ENCODE peak calls at places on chromosomes 16 and 17, in eight cellular contexts. One of them, this sample, is unnamed.

GRCh38 chr16:87635541-87636049 is 33.3 kb downstream of the JPH3 start:
- DNase-seq in body of pancreas: peak
- DNase-seq in A549: peak
- DNase-seq in IMR-90: peak
- DNase-seq in GM12891: peak
- DNase-seq in prostate gland: peak
- DNase-seq in uterus: peak
- DNase-seq in lower leg skin: peak
- DNase-seq in this sample: peak

GRCh38 chr17:65057520-65058075 is 1.1 kb upstream of the GNA13 start:
- DNase-seq in body of pancreas: peak
- DNase-seq in A549: no peak
- DNase-seq in IMR-90: no peak
- DNase-seq in GM12891: no peak
- DNase-seq in prostate gland: no peak
- DNase-seq in uterus: peak
- DNase-seq in lower leg skin: peak
- DNase-seq in this sample: peak

GRCh38 chr17:9928601-9929341 is 23.7 kb upstream of the RCVRN start:
- DNase-seq in body of pancreas: no peak
- DNase-seq in A549: peak
- DNase-seq in IMR-90: peak
- DNase-seq in GM12891: no peak
- DNase-seq in prostate gland: no peak
- DNase-seq in uterus: peak
- DNase-seq in lower leg skin: no peak
- DNase-seq in this sample: no peak

GRCh38 chr16:74107795-74108610 is 188.6 kb upstream of the PSMD7 start:
- DNase-seq in body of pancreas: peak
- DNase-seq in A549: peak
- DNase-seq in IMR-90: peak
- DNase-seq in GM12891: peak
- DNase-seq in prostate gland: peak
- DNase-seq in uterus: no peak
- DNase-seq in lower leg skin: no peak
- DNase-seq in this sample: peak

GRCh38 chr17:73798111-73798748 is 154.0 kb upstream of the SDK2 start:
- DNase-seq in body of pancreas: peak
- DNase-seq in A549: peak
- DNase-seq in IMR-90: peak
- DNase-seq in GM12891: no peak
- DNase-seq in prostate gland: no peak
- DNase-seq in uterus: no peak
- DNase-seq in lower leg skin: no peak
- DNase-seq in this sample: peak

GRCh38 chr16:24525970-24526559 is 13.3 kb upstream of the RBBP6 start:
- DNase-seq in body of pancreas: peak
- DNase-seq in A549: peak
- DNase-seq in IMR-90: no peak
- DNase-seq in GM12891: no peak
- DNase-seq in prostate gland: peak
- DNase-seq in uterus: peak
- DNase-seq in lower leg skin: peak
- DNase-seq in this sample: no peak

GRCh38 chr16:72974142-72974769 is 73.7 kb downstream of the ZFHX3 start:
- DNase-seq in body of pancreas: peak
- DNase-seq in A549: no peak
- DNase-seq in IMR-90: no peak
- DNase-seq in GM12891: no peak
- DNase-seq in prostate gland: no peak
- DNase-seq in uterus: no peak
- DNase-seq in lower leg skin: no peak
- DNase-seq in this sample: peak

GRCh38 chr16:4945560-4946502 is 8.9 kb upstream of the PPL start:
- DNase-seq in body of pancreas: peak
- DNase-seq in A549: peak
- DNase-seq in IMR-90: no peak
- DNase-seq in GM12891: no peak
- DNase-seq in prostate gland: peak
- DNase-seq in uterus: peak
- DNase-seq in lower leg skin: peak
- DNase-seq in this sample: peak

GRCh38 chr17:50950002-50950877 is 84.1 kb upstream of the TOB1 start:
- DNase-seq in body of pancreas: peak
- DNase-seq in A549: peak
- DNase-seq in IMR-90: peak
- DNase-seq in GM12891: peak
- DNase-seq in prostate gland: peak
- DNase-seq in uterus: peak
- DNase-seq in lower leg skin: peak
- DNase-seq in this sample: peak

GRCh38 chr16:64346080-64346479 is 775.8 kb downstream of the CDH11 start:
- DNase-seq in body of pancreas: no peak
- DNase-seq in A549: no peak
- DNase-seq in IMR-90: no peak
- DNase-seq in GM12891: no peak
- DNase-seq in prostate gland: no peak
- DNase-seq in uterus: no peak
- DNase-seq in lower leg skin: no peak
- DNase-seq in this sample: no peak

GRCh38 chr17:28498652-28499365 is 7.3 kb upstream of the FOXN1 start:
- DNase-seq in body of pancreas: no peak
- DNase-seq in A549: no peak
- DNase-seq in IMR-90: no peak
- DNase-seq in GM12891: no peak
- DNase-seq in prostate gland: no peak
- DNase-seq in uterus: no peak
- DNase-seq in lower leg skin: peak
- DNase-seq in this sample: no peak

GRCh38 chr16:89437991-89438390 is 52.4 kb downstream of the ANKRD11 start:
- DNase-seq in body of pancreas: no peak
- DNase-seq in A549: no peak
- DNase-seq in IMR-90: no peak
- DNase-seq in GM12891: no peak
- DNase-seq in prostate gland: no peak
- DNase-seq in uterus: no peak
- DNase-seq in lower leg skin: no peak
- DNase-seq in this sample: no peak

GRCh38 chr17:36205637-36206458 is 5.0 kb upstream of the CCL4L2 start:
- DNase-seq in body of pancreas: no peak
- DNase-seq in A549: no peak
- DNase-seq in IMR-90: no peak
- DNase-seq in GM12891: no peak
- DNase-seq in prostate gland: no peak
- DNase-seq in uterus: no peak
- DNase-seq in lower leg skin: no peak
- DNase-seq in this sample: no peak

DNA sequence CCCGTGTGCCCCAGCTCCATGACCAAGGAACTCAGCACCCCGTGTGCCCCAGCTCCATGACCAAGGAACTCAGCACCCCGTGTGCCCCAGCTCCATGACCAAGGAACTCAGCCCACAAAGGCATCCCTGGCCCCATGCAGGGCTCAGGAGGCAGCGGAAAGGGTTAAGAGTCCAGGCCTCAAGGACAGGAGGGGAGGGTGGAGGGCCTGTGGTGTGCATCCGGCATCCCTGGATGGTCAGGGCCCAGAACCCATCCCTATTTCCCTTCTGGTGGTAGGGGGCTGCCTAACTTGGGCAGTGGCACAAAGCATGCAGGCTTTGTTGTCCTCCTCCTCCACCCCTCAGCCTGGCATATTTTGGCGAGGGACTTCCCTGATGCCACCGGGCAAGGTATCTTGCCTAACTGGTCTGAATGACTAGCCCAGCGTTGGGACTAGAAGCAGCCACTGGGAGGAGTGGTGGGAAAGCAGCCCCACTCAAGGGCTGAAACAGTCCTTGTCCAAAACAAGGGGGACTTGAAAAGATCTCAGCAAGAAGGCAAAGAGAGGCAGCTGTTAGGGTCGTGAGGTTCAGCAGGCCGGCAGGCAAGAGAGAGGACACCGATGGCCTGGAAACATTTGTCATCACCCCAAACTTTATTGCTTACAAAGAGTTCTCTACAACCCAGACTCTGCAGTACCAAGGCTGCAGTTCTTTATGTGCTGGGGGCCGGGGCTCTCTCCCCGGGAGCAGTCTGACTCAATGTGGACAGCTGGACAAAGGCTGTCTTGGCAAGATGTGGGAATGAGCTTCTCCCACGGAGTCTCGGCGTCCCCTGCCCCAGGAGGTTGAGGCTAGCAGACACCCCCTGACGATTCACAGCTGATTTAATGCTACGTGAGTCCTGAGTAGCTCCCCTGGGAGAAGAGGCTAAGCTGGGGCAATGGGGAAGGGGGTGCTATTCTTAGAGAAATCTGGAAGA is 902 bp upstream of the SPATA32 start:
- DNase-seq in body of pancreas: no peak
- DNase-seq in A549: no peak
- DNase-seq in IMR-90: peak
- DNase-seq in GM12891: no peak
- DNase-seq in prostate gland: peak
- DNase-seq in uterus: no peak
- DNase-seq in lower leg skin: no peak
- DNase-seq in this sample: peak
- TF ChIP-seq POLR2A in body of pancreas: no peak
- TF ChIP-seq POLR2A in A549: no peak
- TF ChIP-seq POLR2A in IMR-90: no peak
- TF ChIP-seq POLR2A in GM12891: no peak
- TF ChIP-seq POLR2A in prostate gland: no peak
- TF ChIP-seq POLR2A in uterus: no peak
- TF ChIP-seq POLR2A in lower leg skin: no peak
- TF ChIP-seq POLR2A in this sample: no peak

GRCh38 chr17:7716299-7716886 is 1.2 kb upstream of the DNAH2 start:
- DNase-seq in body of pancreas: no peak
- DNase-seq in A549: no peak
- DNase-seq in IMR-90: no peak
- DNase-seq in GM12891: no peak
- DNase-seq in prostate gland: no peak
- DNase-seq in uterus: no peak
- DNase-seq in lower leg skin: no peak
- DNase-seq in this sample: no peak

GRCh38 chr17:7714721-7715594 is 2.6 kb upstream of the DNAH2 start:
- DNase-seq in body of pancreas: no peak
- DNase-seq in A549: no peak
- DNase-seq in IMR-90: no peak
- DNase-seq in GM12891: no peak
- DNase-seq in prostate gland: no peak
- DNase-seq in uterus: no peak
- DNase-seq in lower leg skin: no peak
- DNase-seq in this sample: no peak

GRCh38 chr17:7712111-7712771 is 5.3 kb upstream of the DNAH2 start:
- DNase-seq in body of pancreas: no peak
- DNase-seq in A549: no peak
- DNase-seq in IMR-90: no peak
- DNase-seq in GM12891: no peak
- DNase-seq in prostate gland: no peak
- DNase-seq in uterus: no peak
- DNase-seq in lower leg skin: no peak
- DNase-seq in this sample: no peak

GRCh38 chr17:7711356-7711755 is 6.2 kb upstream of the DNAH2 start:
- DNase-seq in body of pancreas: no peak
- DNase-seq in A549: peak
- DNase-seq in IMR-90: no peak
- DNase-seq in GM12891: no peak
- DNase-seq in prostate gland: no peak
- DNase-seq in uterus: no peak
- DNase-seq in lower leg skin: no peak
- DNase-seq in this sample: no peak

DNA sequence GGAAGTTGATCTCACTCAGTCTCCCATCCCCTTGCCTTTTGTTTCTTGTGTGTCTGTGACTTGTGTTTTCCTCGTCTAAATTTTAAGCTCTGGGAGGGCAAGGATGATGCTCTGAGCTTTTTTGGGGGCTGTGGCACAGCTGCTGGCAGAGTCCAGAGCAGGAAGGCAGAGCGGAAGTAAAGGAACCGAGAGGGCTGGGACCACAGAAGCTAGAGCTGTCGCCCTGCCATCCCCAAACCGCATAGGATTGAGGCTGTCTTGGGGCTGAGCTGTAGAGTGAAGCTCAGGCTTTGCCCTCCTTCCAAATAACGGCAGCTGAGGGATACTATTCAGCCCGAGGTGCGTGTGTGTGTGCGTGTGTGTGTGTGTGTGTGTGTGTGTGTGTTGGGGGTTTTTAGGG is 3.8 kb upstream of the DNAH2 start:
- DNase-seq in body of pancreas: no peak
- DNase-seq in A549: no peak
- DNase-seq in IMR-90: no peak
- DNase-seq in GM12891: no peak
- DNase-seq in prostate gland: no peak
- DNase-seq in uterus: no peak
- DNase-seq in lower leg skin: no peak
- DNase-seq in this sample: no peak
- TF ChIP-seq POLR2A in body of pancreas: no peak
- TF ChIP-seq POLR2A in A549: no peak
- TF ChIP-seq POLR2A in IMR-90: no peak
- TF ChIP-seq POLR2A in GM12891: no peak
- TF ChIP-seq POLR2A in prostate gland: no peak
- TF ChIP-seq POLR2A in uterus: no peak
- TF ChIP-seq POLR2A in lower leg skin: no peak
- TF ChIP-seq POLR2A in this sample: no peak

DNA sequence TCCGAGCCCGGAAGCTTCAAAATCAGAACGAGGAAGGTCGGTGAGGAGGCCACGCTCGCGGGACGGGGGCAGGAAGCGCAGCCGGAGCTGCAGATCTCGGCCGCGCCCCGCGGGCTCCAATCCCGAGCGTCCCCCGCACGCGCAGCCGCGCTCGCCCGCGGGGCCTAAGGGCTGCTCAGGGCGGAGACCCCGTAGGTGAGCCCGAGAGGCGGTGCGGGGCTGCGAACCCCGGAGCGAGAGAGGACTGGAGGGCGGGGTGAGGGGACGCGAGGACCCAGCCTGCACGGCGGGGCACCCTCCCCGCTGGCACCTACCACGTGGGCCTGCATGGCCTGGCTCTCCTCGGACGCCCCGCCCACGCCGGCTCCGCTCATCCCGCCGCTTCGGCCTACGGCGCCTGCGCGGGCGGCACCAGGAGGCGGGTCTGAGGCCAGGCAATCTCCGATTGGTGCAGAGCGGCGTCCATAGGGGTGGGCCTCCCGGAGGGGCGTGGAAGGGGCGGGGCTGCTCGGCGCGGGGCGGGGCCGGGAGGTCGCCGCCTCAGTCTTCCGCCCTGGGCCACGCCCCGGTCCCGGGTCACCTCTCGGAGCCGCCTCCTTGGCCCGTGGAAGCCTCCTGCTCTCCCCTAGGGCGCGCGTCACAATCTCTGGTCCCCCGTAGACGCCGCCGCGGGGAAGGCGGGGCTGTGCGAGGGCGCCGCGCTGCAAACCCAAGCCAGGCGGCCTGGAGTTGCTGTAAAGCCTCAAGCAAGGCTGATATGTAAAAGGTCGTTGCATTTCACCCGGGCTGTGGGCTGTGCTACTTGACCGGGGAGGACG is 27.8 kb upstream of the METRNL start:
- DNase-seq in body of pancreas: peak
- DNase-seq in A549: peak
- DNase-seq in IMR-90: peak
- DNase-seq in GM12891: peak
- DNase-seq in prostate gland: peak
- DNase-seq in uterus: peak
- DNase-seq in lower leg skin: peak
- DNase-seq in this sample: peak
- TF ChIP-seq POLR2A in body of pancreas: peak
- TF ChIP-seq POLR2A in A549: peak
- TF ChIP-seq POLR2A in IMR-90: peak
- TF ChIP-seq POLR2A in GM12891: peak
- TF ChIP-seq POLR2A in prostate gland: peak
- TF ChIP-seq POLR2A in uterus: peak
- TF ChIP-seq POLR2A in lower leg skin: no peak
- TF ChIP-seq POLR2A in this sample: peak

GRCh38 chr16:53434436-53435065 is at the start of gene RBL2:
- DNase-seq in body of pancreas: peak
- DNase-seq in A549: peak
- DNase-seq in IMR-90: peak
- DNase-seq in GM12891: peak
- DNase-seq in prostate gland: peak
- DNase-seq in uterus: peak
- DNase-seq in lower leg skin: peak
- DNase-seq in this sample: peak
- TF ChIP-seq POLR2A in body of pancreas: peak
- TF ChIP-seq POLR2A in A549: peak
- TF ChIP-seq POLR2A in IMR-90: peak
- TF ChIP-seq POLR2A in GM12891: peak
- TF ChIP-seq POLR2A in prostate gland: peak
- TF ChIP-seq POLR2A in uterus: peak
- TF ChIP-seq POLR2A in lower leg skin: no peak
- TF ChIP-seq POLR2A in this sample: peak

This sample was measured in right lobe of liver.